ENCODE peak calls at places on chromosomes 5 and 9, in seven cellular contexts. One of them, this sample, is unnamed.

GRCh38 chr9:32783168-32783891 is at the start of gene TMEM215:
- DNase-seq in H1: peak
- DNase-seq in IMR-90: no peak
- DNase-seq in cardiac fibroblast: no peak
- DNase-seq in uterus: no peak
- DNase-seq in HFF-Myc: no peak
- DNase-seq in cardiac muscle cell: peak
- DNase-seq in this sample: no peak

GRCh38 chr9:136496181-136496580 is 13.3 kb upstream of the SEC16A start:
- DNase-seq in H1: no peak
- DNase-seq in IMR-90: no peak
- DNase-seq in cardiac fibroblast: no peak
- DNase-seq in uterus: no peak
- DNase-seq in HFF-Myc: no peak
- DNase-seq in cardiac muscle cell: no peak
- DNase-seq in this sample: no peak

GRCh38 chr5:80034962-80035821 is at the start of gene THBS4:
- DNase-seq in H1: no peak
- DNase-seq in IMR-90: no peak
- DNase-seq in cardiac fibroblast: no peak
- DNase-seq in uterus: no peak
- DNase-seq in HFF-Myc: no peak
- DNase-seq in cardiac muscle cell: peak
- DNase-seq in this sample: no peak

GRCh38 chr9:3511537-3511936 is 14.3 kb downstream of the RFX3 start:
- DNase-seq in H1: no peak
- DNase-seq in IMR-90: no peak
- DNase-seq in cardiac fibroblast: no peak
- DNase-seq in uterus: no peak
- DNase-seq in HFF-Myc: no peak
- DNase-seq in cardiac muscle cell: no peak
- DNase-seq in this sample: no peak

GRCh38 chr5:36389245-36389644 is 87.5 kb upstream of the RANBP3L start:
- DNase-seq in H1: no peak
- DNase-seq in IMR-90: no peak
- DNase-seq in cardiac fibroblast: peak
- DNase-seq in uterus: no peak
- DNase-seq in HFF-Myc: no peak
- DNase-seq in cardiac muscle cell: no peak
- DNase-seq in this sample: no peak

GRCh38 chr5:56088967-56089829 is 94.4 kb upstream of the IL6ST start:
- DNase-seq in H1: no peak
- DNase-seq in IMR-90: peak
- DNase-seq in cardiac fibroblast: peak
- DNase-seq in uterus: no peak
- DNase-seq in HFF-Myc: no peak
- DNase-seq in cardiac muscle cell: no peak
- DNase-seq in this sample: no peak

GRCh38 chr5:174533771-174534221 is 190.6 kb upstream of the MSX2 start:
- DNase-seq in H1: no peak
- DNase-seq in IMR-90: peak
- DNase-seq in cardiac fibroblast: peak
- DNase-seq in uterus: no peak
- DNase-seq in HFF-Myc: peak
- DNase-seq in cardiac muscle cell: no peak
- DNase-seq in this sample: peak

GRCh38 chr5:32709789-32710334 is 1.3 kb upstream of the NPR3 start:
- DNase-seq in H1: no peak
- DNase-seq in IMR-90: peak
- DNase-seq in cardiac fibroblast: peak
- DNase-seq in uterus: peak
- DNase-seq in HFF-Myc: peak
- DNase-seq in cardiac muscle cell: peak
- DNase-seq in this sample: peak

GRCh38 chr5:2755371-2755715 is 3.9 kb upstream of the IRX2 start:
- DNase-seq in H1: no peak
- DNase-seq in IMR-90: no peak
- DNase-seq in cardiac fibroblast: no peak
- DNase-seq in uterus: no peak
- DNase-seq in HFF-Myc: no peak
- DNase-seq in cardiac muscle cell: no peak
- DNase-seq in this sample: no peak

GRCh38 chr9:136678624-136679023 is 8.6 kb downstream of the AGPAT2 start:
- DNase-seq in H1: no peak
- DNase-seq in IMR-90: no peak
- DNase-seq in cardiac fibroblast: no peak
- DNase-seq in uterus: no peak
- DNase-seq in HFF-Myc: no peak
- DNase-seq in cardiac muscle cell: no peak
- DNase-seq in this sample: no peak

GRCh38 chr9:119963798-119964372 is 594.6 kb upstream of the BRINP1 start:
- DNase-seq in H1: peak
- DNase-seq in IMR-90: peak
- DNase-seq in cardiac fibroblast: peak
- DNase-seq in uterus: no peak
- DNase-seq in HFF-Myc: peak
- DNase-seq in cardiac muscle cell: peak
- DNase-seq in this sample: peak

GRCh38 chr5:120447706-120448239 is 16.3 kb upstream of the PRR16 start:
- DNase-seq in H1: no peak
- DNase-seq in IMR-90: peak
- DNase-seq in cardiac fibroblast: peak
- DNase-seq in uterus: no peak
- DNase-seq in HFF-Myc: no peak
- DNase-seq in cardiac muscle cell: no peak
- DNase-seq in this sample: no peak

GRCh38 chr5:154977409-154977808 is 36.1 kb upstream of the KIF4B start:
- DNase-seq in H1: no peak
- DNase-seq in IMR-90: peak
- DNase-seq in cardiac fibroblast: peak
- DNase-seq in uterus: no peak
- DNase-seq in HFF-Myc: no peak
- DNase-seq in cardiac muscle cell: no peak
- DNase-seq in this sample: no peak

GRCh38 chr5:113197456-113198200 is 221.0 kb downstream of the DCP2 start:
- DNase-seq in H1: no peak
- DNase-seq in IMR-90: no peak
- DNase-seq in cardiac fibroblast: no peak
- DNase-seq in uterus: no peak
- DNase-seq in HFF-Myc: no peak
- DNase-seq in cardiac muscle cell: peak
- DNase-seq in this sample: no peak

GRCh38 chr5:36948041-36948440 is 71.5 kb downstream of the NIPBL start:
- DNase-seq in H1: no peak
- DNase-seq in IMR-90: peak
- DNase-seq in cardiac fibroblast: peak
- DNase-seq in uterus: no peak
- DNase-seq in HFF-Myc: no peak
- DNase-seq in cardiac muscle cell: no peak
- DNase-seq in this sample: no peak

GRCh38 chr5:151904921-151905320 is 19.7 kb downstream of the GLRA1 start:
- DNase-seq in H1: no peak
- DNase-seq in IMR-90: no peak
- DNase-seq in cardiac fibroblast: peak
- DNase-seq in uterus: no peak
- DNase-seq in HFF-Myc: no peak
- DNase-seq in cardiac muscle cell: no peak
- DNase-seq in this sample: no peak

GRCh38 chr9:27865031-27865438 is 291.8 kb upstream of the C9orf72 start:
- DNase-seq in H1: no peak
- DNase-seq in IMR-90: no peak
- DNase-seq in cardiac fibroblast: peak
- DNase-seq in uterus: no peak
- DNase-seq in HFF-Myc: no peak
- DNase-seq in cardiac muscle cell: no peak
- DNase-seq in this sample: no peak

GRCh38 chr5:136016945-136017530 is 11.8 kb upstream of the TGFBI start:
- DNase-seq in H1: no peak
- DNase-seq in IMR-90: peak
- DNase-seq in cardiac fibroblast: peak
- DNase-seq in uterus: no peak
- DNase-seq in HFF-Myc: no peak
- DNase-seq in cardiac muscle cell: no peak
- DNase-seq in this sample: peak

GRCh38 chr5:54718647-54719046 is 201.1 kb downstream of the SNX18 start:
- DNase-seq in H1: no peak
- DNase-seq in IMR-90: no peak
- DNase-seq in cardiac fibroblast: peak
- DNase-seq in uterus: no peak
- DNase-seq in HFF-Myc: no peak
- DNase-seq in cardiac muscle cell: peak
- DNase-seq in this sample: no peak

GRCh38 chr9:131608469-131609115 is 63.3 kb downstream of the PRRT1B start:
- DNase-seq in H1: peak
- DNase-seq in IMR-90: peak
- DNase-seq in cardiac fibroblast: peak
- DNase-seq in uterus: peak
- DNase-seq in HFF-Myc: peak
- DNase-seq in cardiac muscle cell: peak
- DNase-seq in this sample: peak

GRCh38 chr9:12640021-12640587 is 53.1 kb upstream of the TYRP1 start:
- DNase-seq in H1: no peak
- DNase-seq in IMR-90: peak
- DNase-seq in cardiac fibroblast: peak
- DNase-seq in uterus: no peak
- DNase-seq in HFF-Myc: peak
- DNase-seq in cardiac muscle cell: peak
- DNase-seq in this sample: peak

GRCh38 chr5:172940242-172941066 is 18.8 kb upstream of the RPL26L1 start:
- DNase-seq in H1: no peak
- DNase-seq in IMR-90: no peak
- DNase-seq in cardiac fibroblast: no peak
- DNase-seq in uterus: no peak
- DNase-seq in HFF-Myc: no peak
- DNase-seq in cardiac muscle cell: peak
- DNase-seq in this sample: no peak

GRCh38 chr9:95057121-95057520 is 260.4 kb downstream of the FANCC start:
- DNase-seq in H1: no peak
- DNase-seq in IMR-90: peak
- DNase-seq in cardiac fibroblast: no peak
- DNase-seq in uterus: no peak
- DNase-seq in HFF-Myc: no peak
- DNase-seq in cardiac muscle cell: no peak
- DNase-seq in this sample: no peak

GRCh38 chr9:95060916-95061315 is 256.6 kb downstream of the FANCC start:
- DNase-seq in H1: no peak
- DNase-seq in IMR-90: no peak
- DNase-seq in cardiac fibroblast: no peak
- DNase-seq in uterus: no peak
- DNase-seq in HFF-Myc: no peak
- DNase-seq in cardiac muscle cell: no peak
- DNase-seq in this sample: no peak

GRCh38 chr9:95058121-95058785 is 259.3 kb downstream of the FANCC start:
- DNase-seq in H1: no peak
- DNase-seq in IMR-90: no peak
- DNase-seq in cardiac fibroblast: no peak
- DNase-seq in uterus: no peak
- DNase-seq in HFF-Myc: no peak
- DNase-seq in cardiac muscle cell: no peak
- DNase-seq in this sample: no peak

GRCh38 chr9:95060246-95060645 is 257.3 kb downstream of the FANCC start:
- DNase-seq in H1: no peak
- DNase-seq in IMR-90: no peak
- DNase-seq in cardiac fibroblast: no peak
- DNase-seq in uterus: no peak
- DNase-seq in HFF-Myc: no peak
- DNase-seq in cardiac muscle cell: no peak
- DNase-seq in this sample: no peak

DNA sequence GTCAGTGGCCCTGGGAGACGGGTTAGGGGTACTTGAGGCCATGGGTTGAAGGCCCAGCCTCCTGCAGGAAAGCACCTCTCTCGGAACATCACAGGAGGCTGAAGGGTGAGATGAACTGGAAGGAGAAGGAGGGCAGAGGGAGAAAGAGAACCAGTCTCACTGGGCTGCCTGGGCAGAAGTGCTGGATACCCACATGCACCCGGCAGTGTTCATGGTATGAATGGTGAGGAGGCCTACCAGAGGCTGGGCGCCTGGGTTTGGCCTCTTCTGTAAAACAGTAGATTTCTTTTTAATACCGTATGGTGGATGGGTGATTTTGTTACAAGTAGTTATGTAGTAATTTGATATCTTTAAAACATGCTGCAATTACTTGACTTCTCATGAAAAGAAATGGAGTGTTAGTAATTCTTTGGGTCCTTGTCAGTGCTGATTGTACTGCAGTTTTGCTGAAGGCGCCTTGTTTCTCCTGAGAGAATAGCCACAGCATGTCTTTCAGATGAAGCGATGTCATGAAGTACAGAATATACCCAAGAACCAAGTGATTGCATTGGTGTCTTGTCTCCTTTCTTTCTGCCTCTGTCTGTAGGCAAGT is 258.6 kb downstream of the FANCC start:
- DNase-seq in H1: no peak
- DNase-seq in IMR-90: peak
- DNase-seq in cardiac fibroblast: no peak
- DNase-seq in uterus: no peak
- DNase-seq in HFF-Myc: no peak
- DNase-seq in cardiac muscle cell: no peak
- DNase-seq in this sample: peak
- H3K4me3 ChIP-seq in H1: no peak
- H3K4me3 ChIP-seq in IMR-90: no peak
- H3K4me3 ChIP-seq in cardiac fibroblast: no peak
- H3K4me3 ChIP-seq in uterus: no peak
- H3K4me3 ChIP-seq in HFF-Myc: no peak
- H3K4me3 ChIP-seq in cardiac muscle cell: no peak
- H3K4me3 ChIP-seq in this sample: no peak

DNA sequence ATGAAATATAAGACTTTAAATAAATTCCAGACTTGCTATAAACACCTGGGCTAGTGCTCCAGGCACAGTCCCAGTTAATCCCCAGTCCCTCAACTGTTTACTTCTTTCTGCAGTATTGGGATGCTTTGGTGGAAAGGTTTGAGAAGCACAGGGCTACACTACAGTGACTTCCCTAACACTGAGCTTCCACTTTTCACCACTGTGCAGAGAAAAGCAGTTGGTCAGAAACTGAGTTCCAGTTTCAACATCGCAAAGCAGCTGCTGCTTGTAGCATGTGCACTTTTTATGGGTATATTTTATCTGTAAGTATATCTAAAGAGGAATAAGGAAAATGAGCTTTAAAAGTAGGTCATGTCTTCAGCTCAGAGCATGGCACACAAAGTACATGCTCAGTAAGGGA is 339.7 kb downstream of the NTRK2 start:
- DNase-seq in H1: no peak
- DNase-seq in IMR-90: no peak
- DNase-seq in cardiac fibroblast: no peak
- DNase-seq in uterus: no peak
- DNase-seq in HFF-Myc: no peak
- DNase-seq in cardiac muscle cell: no peak
- DNase-seq in this sample: no peak
- TF ChIP-seq CTCF in H1: no peak
- TF ChIP-seq CTCF in IMR-90: no peak
- TF ChIP-seq CTCF in cardiac fibroblast: no peak
- TF ChIP-seq CTCF in uterus: no peak
- TF ChIP-seq CTCF in HFF-Myc: no peak
- TF ChIP-seq CTCF in cardiac muscle cell: no peak
- TF ChIP-seq CTCF in this sample: no peak

GRCh38 chr9:35035851-35036701 is 36.3 kb downstream of the VCP start:
- DNase-seq in H1: peak
- DNase-seq in IMR-90: peak
- DNase-seq in cardiac fibroblast: peak
- DNase-seq in uterus: peak
- DNase-seq in HFF-Myc: peak
- DNase-seq in cardiac muscle cell: no peak
- DNase-seq in this sample: peak
- H3K4me3 ChIP-seq in H1: no peak
- H3K4me3 ChIP-seq in IMR-90: peak
- H3K4me3 ChIP-seq in cardiac fibroblast: peak
- H3K4me3 ChIP-seq in uterus: peak
- H3K4me3 ChIP-seq in HFF-Myc: peak
- H3K4me3 ChIP-seq in cardiac muscle cell: no peak
- H3K4me3 ChIP-seq in this sample: peak

GRCh38 chr9:89923961-89924504 is 319.2 kb downstream of the GADD45G start:
- DNase-seq in H1: no peak
- DNase-seq in IMR-90: no peak
- DNase-seq in cardiac fibroblast: no peak
- DNase-seq in uterus: no peak
- DNase-seq in HFF-Myc: no peak
- DNase-seq in cardiac muscle cell: no peak
- DNase-seq in this sample: no peak
- TF ChIP-seq CTCF in H1: peak
- TF ChIP-seq CTCF in IMR-90: no peak
- TF ChIP-seq CTCF in cardiac fibroblast: no peak
- TF ChIP-seq CTCF in uterus: peak
- TF ChIP-seq CTCF in HFF-Myc: no peak
- TF ChIP-seq CTCF in cardiac muscle cell: no peak
- TF ChIP-seq CTCF in this sample: no peak

This sample was measured in AG09309.